ENCODE peak calls at places on chromosomes 6 and 20, in four cellular contexts. E is aorta, R is SJSA1, Q is astrocyte. W is an unnamed sample.
A peak's percentile ranks its signal among the peaks of the same experiment; 100 is the strongest.

GRCh38 chr20:33419140-33419974 is 18.0 kb upstream of the CDK5RAP1 start:
- DNase-seq in E (no peak), R (no peak), Q (peak; percentile 66), W (no peak)

GRCh38 chr20:43748274-43748673 is 21.5 kb upstream of the GTSF1L start:
- DNase-seq in E (no peak), R (no peak), Q (no peak), W (no peak)

GRCh38 chr6:158797331-158798202 is 21.6 kb downstream of the EZR start:
- DNase-seq in E (no peak), R (no peak), Q (peak; percentile 83), W (no peak)

GRCh38 chr20:5150226-5151076 is 23.6 kb downstream of the CDS2 start:
- DNase-seq in E (no peak), R (no peak), Q (peak; percentile 60), W (no peak)

GRCh38 chr20:3677733-3678132 is 4.1 kb downstream of the ADAM33 start:
- DNase-seq in E (no peak), R (no peak), Q (peak; percentile 28), W (no peak)

GRCh38 chr20:49601153-49601924 is 33.4 kb upstream of the PTGIS start:
- DNase-seq in E (no peak), R (no peak), Q (no peak), W (no peak)

GRCh38 chr6:66226099-66226498 is 519.1 kb upstream of the EYS start:
- DNase-seq in E (no peak), R (no peak), Q (no peak), W (no peak)

GRCh38 chr6:18990313-18990978 is 603.3 kb downstream of the RNF144B start:
- DNase-seq in E (peak; percentile 88), R (peak; percentile 39), Q (peak; percentile 25), W (peak; percentile 58)

GRCh38 chr6:71211799-71212198 is 76.8 kb upstream of the OGFRL1 start:
- DNase-seq in E (no peak), R (peak; percentile 23), Q (no peak), W (no peak)

GRCh38 chr20:19688031-19688806 is 69.8 kb upstream of the RIN2 start:
- DNase-seq in E (peak; percentile 90), R (peak; percentile 58), Q (peak; percentile 82), W (peak; percentile 82)

GRCh38 chr20:57540889-57541288 is 15.9 kb upstream of the CTCFL start:
- DNase-seq in E (peak; percentile 34), R (no peak), Q (no peak), W (no peak)

DNA sequence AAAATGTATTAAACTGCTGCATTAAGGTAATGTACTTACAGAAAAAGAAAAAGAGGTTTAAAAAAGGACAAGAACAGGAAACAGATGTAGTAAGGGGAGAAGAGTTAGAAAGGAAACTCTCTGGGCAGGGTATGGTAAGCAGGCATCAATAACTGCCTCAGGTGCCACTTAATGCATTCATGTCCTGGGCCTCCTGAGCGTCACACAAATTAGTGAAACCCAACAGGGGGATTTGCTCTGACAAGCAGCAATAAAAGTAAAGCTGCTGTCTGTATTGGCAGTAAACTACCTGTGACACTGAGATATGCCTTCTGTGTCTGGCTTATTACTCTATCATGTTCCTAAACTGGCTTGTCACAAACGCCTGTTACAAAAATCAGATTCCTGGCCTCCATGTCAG is 1.5 kb upstream of the EFHC1 start:
- DNase-seq in E (no peak), R (no peak), Q (no peak), W (no peak)
- H3K4me1 ChIP-seq in E (peaks cover 5% of the 10 kb centered on the region), R (peaks cover 57% of the 10 kb centered on the region), Q (peaks cover 32% of the 10 kb centered on the region), W (peaks cover 27% of the 10 kb centered on the region)

GRCh38 chr6:3665608-3666007 is 85.9 kb downstream of the PXDC1 start:
- DNase-seq in E (no peak), R (peak; percentile 9), Q (no peak), W (no peak)

GRCh38 chr6:3669916-3670315 is 81.6 kb downstream of the PXDC1 start:
- DNase-seq in E (no peak), R (no peak), Q (no peak), W (no peak)

GRCh38 chr6:3671382-3671781 is 80.1 kb downstream of the PXDC1 start:
- DNase-seq in E (no peak), R (no peak), Q (no peak), W (no peak)
- H3K4me3 ChIP-seq in E (no peak overlapping the region), R (no peak overlapping the region), Q (no peak overlapping the region), W (no peak overlapping the region)

GRCh38 chr6:157517601-157518359 is 136.8 kb downstream of the ZDHHC14 start:
- DNase-seq in E (no peak), R (peak; percentile 84), Q (no peak), W (no peak)

GRCh38 chr6:157520117-157520406 is 139.1 kb downstream of the ZDHHC14 start:
- DNase-seq in E (no peak), R (no peak), Q (no peak), W (no peak)

GRCh38 chr6:157519255-157520116 is 138.5 kb downstream of the ZDHHC14 start:
- DNase-seq in E (no peak), R (peak; percentile 79), Q (no peak), W (no peak)

GRCh38 chr6:157516319-157517026 is 135.5 kb downstream of the ZDHHC14 start:
- DNase-seq in E (no peak), R (no peak), Q (no peak), W (no peak)

DNA sequence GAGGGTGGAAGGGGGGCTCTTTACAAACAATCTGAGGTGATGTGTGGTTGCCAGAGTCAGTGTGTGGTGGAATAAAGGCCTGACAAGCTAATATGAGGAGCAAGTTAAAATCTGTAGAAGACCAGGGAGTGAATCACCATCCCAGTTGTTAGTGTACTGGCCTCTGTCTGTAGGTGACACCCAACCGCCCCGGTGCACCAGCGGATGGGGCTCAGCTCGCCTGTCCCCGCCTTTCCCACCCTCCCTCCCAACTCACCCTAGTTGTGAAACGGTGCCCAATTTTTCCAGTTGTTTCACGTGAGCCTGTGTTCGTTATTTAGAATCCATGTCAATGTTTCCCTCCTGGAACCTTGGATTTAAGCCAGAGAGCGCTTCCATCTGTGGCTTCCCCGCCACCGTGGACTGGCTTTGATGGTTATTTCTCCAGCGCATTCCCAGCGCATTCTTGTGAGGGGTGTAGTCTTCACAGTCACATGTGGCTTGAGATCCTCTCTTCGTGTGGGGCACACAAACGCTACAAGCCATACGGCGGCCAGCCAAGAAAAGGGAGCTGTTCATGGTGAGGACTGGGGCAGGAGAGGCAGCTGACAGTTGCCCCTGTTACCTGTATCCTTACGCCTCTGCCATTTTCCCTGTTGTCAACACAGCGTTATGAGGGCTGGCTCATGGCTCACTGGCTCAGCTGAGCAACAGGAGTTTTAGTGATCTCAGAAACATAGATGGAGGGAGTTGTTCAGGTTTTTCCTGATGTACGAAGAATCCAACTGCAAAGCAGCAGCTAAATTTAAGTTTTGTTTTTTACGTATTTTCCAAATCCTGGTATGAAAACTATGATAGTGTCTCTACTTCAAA is 137.6 kb downstream of the ZDHHC14 start:
- DNase-seq in E (no peak), R (peak; percentile 94), Q (no peak), W (peak; percentile 66)
- H3K4me1 ChIP-seq in E (no peaks in the 10 kb centered on the region), R (peaks cover 67% of the 10 kb centered on the region), Q (peaks cover 8% of the 10 kb centered on the region), W (no peaks in the 10 kb centered on the region)

GRCh38 chr6:137823826-137824501 is 43.1 kb upstream of the TNFAIP3 start:
- DNase-seq in E (no peak), R (no peak), Q (peak; percentile 72), W (peak; percentile 63)
- H3K4me3 ChIP-seq in E (no peak overlapping the region), R (no peak overlapping the region), Q (no peak overlapping the region), W (peak overlapping the region; percentile 44)

W was measured in SJCRH30.